ENCODE peak calls at places on chromosomes 6 and 20, in ten cellular contexts. One of them, this sample, is unnamed.

GRCh38 chr6:52285174-52286068 is 879 bp upstream of the MCM3 start:
- DNase-seq in spleen: no peak
- DNase-seq in astrocyte: no peak
- DNase-seq in endothelial cell of umbilical vein: no peak
- DNase-seq in transverse colon: no peak
- DNase-seq in CD8-positive, alpha-beta T cell: no peak
- DNase-seq in upper lobe of left lung: no peak
- DNase-seq in OCI-LY7: peak
- DNase-seq in lower lobe of right lung: no peak
- DNase-seq in CD4-positive, alpha-beta T cell: no peak
- DNase-seq in this sample: no peak

GRCh38 chr6:2914318-2914660 is 11.2 kb upstream of the SERPINB9 start:
- DNase-seq in spleen: no peak
- DNase-seq in astrocyte: no peak
- DNase-seq in endothelial cell of umbilical vein: no peak
- DNase-seq in transverse colon: peak
- DNase-seq in CD8-positive, alpha-beta T cell: peak
- DNase-seq in upper lobe of left lung: no peak
- DNase-seq in OCI-LY7: no peak
- DNase-seq in lower lobe of right lung: no peak
- DNase-seq in CD4-positive, alpha-beta T cell: no peak
- DNase-seq in this sample: no peak

GRCh38 chr20:20363449-20364015 is 4.4 kb upstream of the INSM1 start:
- DNase-seq in spleen: no peak
- DNase-seq in astrocyte: no peak
- DNase-seq in endothelial cell of umbilical vein: no peak
- DNase-seq in transverse colon: no peak
- DNase-seq in CD8-positive, alpha-beta T cell: no peak
- DNase-seq in upper lobe of left lung: no peak
- DNase-seq in OCI-LY7: no peak
- DNase-seq in lower lobe of right lung: no peak
- DNase-seq in CD4-positive, alpha-beta T cell: no peak
- DNase-seq in this sample: no peak

GRCh38 chr6:47162793-47163192 is 120.7 kb upstream of the ADGRF1 start:
- DNase-seq in spleen: no peak
- DNase-seq in astrocyte: no peak
- DNase-seq in endothelial cell of umbilical vein: no peak
- DNase-seq in transverse colon: no peak
- DNase-seq in CD8-positive, alpha-beta T cell: no peak
- DNase-seq in upper lobe of left lung: no peak
- DNase-seq in OCI-LY7: peak
- DNase-seq in lower lobe of right lung: no peak
- DNase-seq in CD4-positive, alpha-beta T cell: no peak
- DNase-seq in this sample: no peak

GRCh38 chr6:12241493-12242214 is 48.5 kb upstream of the EDN1 start:
- DNase-seq in spleen: no peak
- DNase-seq in astrocyte: no peak
- DNase-seq in endothelial cell of umbilical vein: no peak
- DNase-seq in transverse colon: peak
- DNase-seq in CD8-positive, alpha-beta T cell: no peak
- DNase-seq in upper lobe of left lung: no peak
- DNase-seq in OCI-LY7: no peak
- DNase-seq in lower lobe of right lung: no peak
- DNase-seq in CD4-positive, alpha-beta T cell: no peak
- DNase-seq in this sample: no peak

GRCh38 chr6:98942263-98942803 is 5.4 kb downstream of the FBXL4 start:
- DNase-seq in spleen: no peak
- DNase-seq in astrocyte: no peak
- DNase-seq in endothelial cell of umbilical vein: no peak
- DNase-seq in transverse colon: no peak
- DNase-seq in CD8-positive, alpha-beta T cell: no peak
- DNase-seq in upper lobe of left lung: no peak
- DNase-seq in OCI-LY7: no peak
- DNase-seq in lower lobe of right lung: no peak
- DNase-seq in CD4-positive, alpha-beta T cell: no peak
- DNase-seq in this sample: no peak

GRCh38 chr20:64159711-64160110 is 4.5 kb upstream of the MYT1 start:
- DNase-seq in spleen: no peak
- DNase-seq in astrocyte: no peak
- DNase-seq in endothelial cell of umbilical vein: no peak
- DNase-seq in transverse colon: no peak
- DNase-seq in CD8-positive, alpha-beta T cell: no peak
- DNase-seq in upper lobe of left lung: no peak
- DNase-seq in OCI-LY7: no peak
- DNase-seq in lower lobe of right lung: peak
- DNase-seq in CD4-positive, alpha-beta T cell: no peak
- DNase-seq in this sample: no peak

GRCh38 chr20:2519115-2519815 is 10.6 kb upstream of the ZNF343 start:
- DNase-seq in spleen: no peak
- DNase-seq in astrocyte: no peak
- DNase-seq in endothelial cell of umbilical vein: no peak
- DNase-seq in transverse colon: no peak
- DNase-seq in CD8-positive, alpha-beta T cell: no peak
- DNase-seq in upper lobe of left lung: no peak
- DNase-seq in OCI-LY7: no peak
- DNase-seq in lower lobe of right lung: no peak
- DNase-seq in CD4-positive, alpha-beta T cell: no peak
- DNase-seq in this sample: no peak

GRCh38 chr6:431986-432385 is 40.4 kb downstream of the IRF4 start:
- DNase-seq in spleen: no peak
- DNase-seq in astrocyte: peak
- DNase-seq in endothelial cell of umbilical vein: no peak
- DNase-seq in transverse colon: no peak
- DNase-seq in CD8-positive, alpha-beta T cell: peak
- DNase-seq in upper lobe of left lung: no peak
- DNase-seq in OCI-LY7: no peak
- DNase-seq in lower lobe of right lung: no peak
- DNase-seq in CD4-positive, alpha-beta T cell: no peak
- DNase-seq in this sample: peak

GRCh38 chr6:75220365-75220764 is 14.5 kb upstream of the COL12A1 start:
- DNase-seq in spleen: no peak
- DNase-seq in astrocyte: no peak
- DNase-seq in endothelial cell of umbilical vein: peak
- DNase-seq in transverse colon: no peak
- DNase-seq in CD8-positive, alpha-beta T cell: no peak
- DNase-seq in upper lobe of left lung: no peak
- DNase-seq in OCI-LY7: no peak
- DNase-seq in lower lobe of right lung: no peak
- DNase-seq in CD4-positive, alpha-beta T cell: no peak
- DNase-seq in this sample: no peak

GRCh38 chr6:128266946-128267345 is 253.5 kb downstream of the PTPRK start:
- DNase-seq in spleen: no peak
- DNase-seq in astrocyte: no peak
- DNase-seq in endothelial cell of umbilical vein: no peak
- DNase-seq in transverse colon: no peak
- DNase-seq in CD8-positive, alpha-beta T cell: no peak
- DNase-seq in upper lobe of left lung: no peak
- DNase-seq in OCI-LY7: no peak
- DNase-seq in lower lobe of right lung: no peak
- DNase-seq in CD4-positive, alpha-beta T cell: no peak
- DNase-seq in this sample: no peak

GRCh38 chr6:144286503-144287393 is 1.6 kb downstream of the UTRN start:
- DNase-seq in spleen: peak
- DNase-seq in astrocyte: peak
- DNase-seq in endothelial cell of umbilical vein: peak
- DNase-seq in transverse colon: peak
- DNase-seq in CD8-positive, alpha-beta T cell: no peak
- DNase-seq in upper lobe of left lung: peak
- DNase-seq in OCI-LY7: no peak
- DNase-seq in lower lobe of right lung: peak
- DNase-seq in CD4-positive, alpha-beta T cell: no peak
- DNase-seq in this sample: no peak

GRCh38 chr6:3500262-3501001 is 43.6 kb upstream of the SLC22A23 start:
- DNase-seq in spleen: no peak
- DNase-seq in astrocyte: peak
- DNase-seq in endothelial cell of umbilical vein: peak
- DNase-seq in transverse colon: no peak
- DNase-seq in CD8-positive, alpha-beta T cell: no peak
- DNase-seq in upper lobe of left lung: no peak
- DNase-seq in OCI-LY7: no peak
- DNase-seq in lower lobe of right lung: no peak
- DNase-seq in CD4-positive, alpha-beta T cell: no peak
- DNase-seq in this sample: no peak

GRCh38 chr20:3563548-3564177 is 92.8 kb downstream of the ATRN start:
- DNase-seq in spleen: no peak
- DNase-seq in astrocyte: peak
- DNase-seq in endothelial cell of umbilical vein: peak
- DNase-seq in transverse colon: no peak
- DNase-seq in CD8-positive, alpha-beta T cell: no peak
- DNase-seq in upper lobe of left lung: no peak
- DNase-seq in OCI-LY7: peak
- DNase-seq in lower lobe of right lung: no peak
- DNase-seq in CD4-positive, alpha-beta T cell: no peak
- DNase-seq in this sample: no peak

GRCh38 chr20:4427936-4428581 is 293.6 kb upstream of the PRND start:
- DNase-seq in spleen: no peak
- DNase-seq in astrocyte: no peak
- DNase-seq in endothelial cell of umbilical vein: no peak
- DNase-seq in transverse colon: no peak
- DNase-seq in CD8-positive, alpha-beta T cell: no peak
- DNase-seq in upper lobe of left lung: no peak
- DNase-seq in OCI-LY7: no peak
- DNase-seq in lower lobe of right lung: no peak
- DNase-seq in CD4-positive, alpha-beta T cell: no peak
- DNase-seq in this sample: no peak

GRCh38 chr6:24078200-24078599 is 47.8 kb upstream of the NRSN1 start:
- DNase-seq in spleen: no peak
- DNase-seq in astrocyte: peak
- DNase-seq in endothelial cell of umbilical vein: no peak
- DNase-seq in transverse colon: no peak
- DNase-seq in CD8-positive, alpha-beta T cell: no peak
- DNase-seq in upper lobe of left lung: no peak
- DNase-seq in OCI-LY7: no peak
- DNase-seq in lower lobe of right lung: no peak
- DNase-seq in CD4-positive, alpha-beta T cell: no peak
- DNase-seq in this sample: no peak

GRCh38 chr6:85111481-85112001 is 338.3 kb upstream of the NT5E start:
- DNase-seq in spleen: no peak
- DNase-seq in astrocyte: peak
- DNase-seq in endothelial cell of umbilical vein: no peak
- DNase-seq in transverse colon: no peak
- DNase-seq in CD8-positive, alpha-beta T cell: no peak
- DNase-seq in upper lobe of left lung: no peak
- DNase-seq in OCI-LY7: no peak
- DNase-seq in lower lobe of right lung: no peak
- DNase-seq in CD4-positive, alpha-beta T cell: no peak
- DNase-seq in this sample: no peak

GRCh38 chr6:7881765-7882500 is 28.7 kb downstream of the TXNDC5 start:
- DNase-seq in spleen: peak
- DNase-seq in astrocyte: no peak
- DNase-seq in endothelial cell of umbilical vein: peak
- DNase-seq in transverse colon: no peak
- DNase-seq in CD8-positive, alpha-beta T cell: no peak
- DNase-seq in upper lobe of left lung: no peak
- DNase-seq in OCI-LY7: no peak
- DNase-seq in lower lobe of right lung: no peak
- DNase-seq in CD4-positive, alpha-beta T cell: no peak
- DNase-seq in this sample: no peak

GRCh38 chr20:49603209-49603627 is 35.3 kb upstream of the PTGIS start:
- DNase-seq in spleen: no peak
- DNase-seq in astrocyte: peak
- DNase-seq in endothelial cell of umbilical vein: peak
- DNase-seq in transverse colon: no peak
- DNase-seq in CD8-positive, alpha-beta T cell: no peak
- DNase-seq in upper lobe of left lung: no peak
- DNase-seq in OCI-LY7: peak
- DNase-seq in lower lobe of right lung: no peak
- DNase-seq in CD4-positive, alpha-beta T cell: no peak
- DNase-seq in this sample: no peak
- TF ChIP-seq CTCF in spleen: no peak
- TF ChIP-seq CTCF in astrocyte: peak
- TF ChIP-seq CTCF in endothelial cell of umbilical vein: peak
- TF ChIP-seq CTCF in transverse colon: no peak
- TF ChIP-seq CTCF in CD8-positive, alpha-beta T cell: no peak
- TF ChIP-seq CTCF in upper lobe of left lung: no peak
- TF ChIP-seq CTCF in OCI-LY7: peak
- TF ChIP-seq CTCF in lower lobe of right lung: peak
- TF ChIP-seq CTCF in CD4-positive, alpha-beta T cell: no peak
- TF ChIP-seq CTCF in this sample: no peak

DNA sequence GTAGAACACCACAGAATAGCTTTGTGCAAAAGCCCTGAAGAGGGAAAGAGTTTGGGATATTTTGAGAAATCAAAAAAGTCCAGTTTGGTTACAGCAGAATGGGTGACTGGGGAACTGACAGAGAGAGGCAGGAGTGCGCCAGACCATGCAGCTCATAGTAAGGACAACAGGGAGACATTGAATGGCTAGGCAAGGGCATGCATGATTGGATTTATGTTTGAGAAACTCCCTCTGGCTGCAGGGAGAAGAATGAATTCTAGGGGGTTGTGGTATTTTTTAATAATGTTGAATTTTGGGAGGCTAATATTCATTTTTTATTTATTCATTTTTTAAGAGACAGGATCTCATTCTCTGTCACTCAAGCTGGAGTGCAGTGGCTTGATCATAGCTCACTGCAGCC is 49.9 kb downstream of the TGM2 start:
- DNase-seq in spleen: no peak
- DNase-seq in astrocyte: no peak
- DNase-seq in endothelial cell of umbilical vein: no peak
- DNase-seq in transverse colon: no peak
- DNase-seq in CD8-positive, alpha-beta T cell: no peak
- DNase-seq in upper lobe of left lung: no peak
- DNase-seq in OCI-LY7: no peak
- DNase-seq in lower lobe of right lung: no peak
- DNase-seq in CD4-positive, alpha-beta T cell: no peak
- DNase-seq in this sample: no peak
- TF ChIP-seq CTCF in spleen: no peak
- TF ChIP-seq CTCF in astrocyte: no peak
- TF ChIP-seq CTCF in endothelial cell of umbilical vein: no peak
- TF ChIP-seq CTCF in transverse colon: no peak
- TF ChIP-seq CTCF in CD8-positive, alpha-beta T cell: no peak
- TF ChIP-seq CTCF in upper lobe of left lung: no peak
- TF ChIP-seq CTCF in OCI-LY7: peak
- TF ChIP-seq CTCF in lower lobe of right lung: no peak
- TF ChIP-seq CTCF in CD4-positive, alpha-beta T cell: no peak
- TF ChIP-seq CTCF in this sample: peak

GRCh38 chr20:48877299-48877698 is 44.2 kb upstream of the ARFGEF2 start:
- DNase-seq in spleen: no peak
- DNase-seq in astrocyte: no peak
- DNase-seq in endothelial cell of umbilical vein: no peak
- DNase-seq in transverse colon: no peak
- DNase-seq in CD8-positive, alpha-beta T cell: no peak
- DNase-seq in upper lobe of left lung: no peak
- DNase-seq in OCI-LY7: peak
- DNase-seq in lower lobe of right lung: no peak
- DNase-seq in CD4-positive, alpha-beta T cell: no peak
- DNase-seq in this sample: no peak
- TF ChIP-seq CTCF in spleen: no peak
- TF ChIP-seq CTCF in astrocyte: no peak
- TF ChIP-seq CTCF in endothelial cell of umbilical vein: no peak
- TF ChIP-seq CTCF in transverse colon: peak
- TF ChIP-seq CTCF in CD8-positive, alpha-beta T cell: no peak
- TF ChIP-seq CTCF in upper lobe of left lung: no peak
- TF ChIP-seq CTCF in OCI-LY7: peak
- TF ChIP-seq CTCF in lower lobe of right lung: no peak
- TF ChIP-seq CTCF in CD4-positive, alpha-beta T cell: no peak
- TF ChIP-seq CTCF in this sample: no peak

DNA sequence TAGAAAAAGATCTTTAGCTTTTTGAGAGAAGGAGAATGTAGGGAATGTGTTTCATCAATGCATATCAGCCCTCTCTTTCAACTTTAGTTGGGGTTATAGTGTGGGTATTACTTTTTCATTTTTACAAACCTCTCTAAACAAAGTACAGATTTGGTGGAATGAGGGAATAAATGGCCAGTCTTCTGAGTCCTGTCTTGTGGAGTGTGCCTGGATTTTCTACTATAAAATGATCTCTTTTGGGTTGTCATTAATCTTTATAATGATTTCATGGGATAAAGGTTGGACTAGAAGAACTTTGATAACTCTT is 209.3 kb downstream of the RNF144B start:
- DNase-seq in spleen: no peak
- DNase-seq in astrocyte: no peak
- DNase-seq in endothelial cell of umbilical vein: no peak
- DNase-seq in transverse colon: no peak
- DNase-seq in CD8-positive, alpha-beta T cell: no peak
- DNase-seq in upper lobe of left lung: no peak
- DNase-seq in OCI-LY7: no peak
- DNase-seq in lower lobe of right lung: no peak
- DNase-seq in CD4-positive, alpha-beta T cell: no peak
- DNase-seq in this sample: no peak
- TF ChIP-seq CTCF in spleen: no peak
- TF ChIP-seq CTCF in astrocyte: no peak
- TF ChIP-seq CTCF in endothelial cell of umbilical vein: no peak
- TF ChIP-seq CTCF in transverse colon: peak
- TF ChIP-seq CTCF in CD8-positive, alpha-beta T cell: peak
- TF ChIP-seq CTCF in upper lobe of left lung: no peak
- TF ChIP-seq CTCF in OCI-LY7: peak
- TF ChIP-seq CTCF in lower lobe of right lung: no peak
- TF ChIP-seq CTCF in CD4-positive, alpha-beta T cell: peak
- TF ChIP-seq CTCF in this sample: peak

This sample was measured in natural killer cell.